ENCODE peak calls at places on chromosomes 5 and 9, in five cellular contexts. U, L, F, I and Q are unnamed samples.

GRCh38 chr5:39158786-39159185 is 60.6 kb downstream of the FYB1 start:
- DNase-seq in U (no peak), L (no peak), F (no peak), I (no peak), Q (no peak)

GRCh38 chr9:77793909-77794308 is 145.8 kb upstream of the GNA14 start:
- DNase-seq in U (no peak), L (peak), F (peak), I (no peak), Q (no peak)

GRCh38 chr9:95341262-95342011 is 23.9 kb upstream of the FANCC start:
- DNase-seq in U (no peak), L (no peak), F (peak), I (no peak), Q (no peak)

GRCh38 chr9:88388886-88389617 is 808 bp downstream of the SPIN1 start:
- DNase-seq in U (peak), L (no peak), F (peak), I (no peak), Q (peak)

GRCh38 chr9:13718539-13718938 is 439.0 kb upstream of the MPDZ start:
- DNase-seq in U (no peak), L (no peak), F (peak), I (no peak), Q (no peak)

GRCh38 chr5:67549263-67549551 is 352.6 kb upstream of the CD180 start:
- DNase-seq in U (no peak), L (no peak), F (no peak), I (no peak), Q (no peak)

GRCh38 chr5:79346420-79346824 is 110.5 kb downstream of the JMY start:
- DNase-seq in U (no peak), L (peak), F (peak), I (no peak), Q (no peak)

GRCh38 chr5:139402561-139403158 is 1.2 kb downstream of the SPATA24 start:
- DNase-seq in U (no peak), L (no peak), F (peak), I (peak), Q (no peak)

GRCh38 chr5:173468821-173469251 is 140.6 kb upstream of the STC2 start:
- DNase-seq in U (no peak), L (no peak), F (no peak), I (no peak), Q (no peak)

GRCh38 chr9:84111726-84112125 is 131.1 kb downstream of the RMI1 start:
- DNase-seq in U (no peak), L (no peak), F (peak), I (no peak), Q (no peak)

GRCh38 chr9:7055201-7055903 is 297.6 kb downstream of the KDM4C start:
- DNase-seq in U (no peak), L (no peak), F (no peak), I (no peak), Q (no peak)